ENCODE peak calls at places on chromosomes 3 and 15, in five cellular contexts. W, D, B, Y and C are unnamed samples.

GRCh38 chr3:73637042-73637441 is 12.3 kb upstream of the PDZRN3 start:
- DNase-seq in W (no peak), D (no peak), B (no peak), Y (peak), C (no peak)

GRCh38 chr3:59052803-59053411 is 3.1 kb upstream of the CFAP20DC start:
- DNase-seq in W (peak), D (no peak), B (no peak), Y (peak), C (no peak)

GRCh38 chr3:22714758-22715157 is 488.4 kb upstream of the UBE2E2 start:
- DNase-seq in W (no peak), D (no peak), B (no peak), Y (no peak), C (no peak)

GRCh38 chr3:24590344-24590880 is 95.8 kb upstream of the THRB start:
- DNase-seq in W (no peak), D (no peak), B (no peak), Y (peak), C (no peak)

GRCh38 chr3:154188846-154189245 is 67.7 kb downstream of the ARHGEF26 start:
- DNase-seq in W (no peak), D (no peak), B (no peak), Y (no peak), C (no peak)

GRCh38 chr15:84833447-84833846 is 16.3 kb downstream of the ALPK3 start:
- DNase-seq in W (peak), D (no peak), B (no peak), Y (peak), C (no peak)

GRCh38 chr15:94199725-94200124 is 31.6 kb upstream of the MCTP2 start:
- DNase-seq in W (no peak), D (no peak), B (no peak), Y (no peak), C (no peak)

GRCh38 chr15:40314723-40315276 is 7.1 kb upstream of the PLCB2 start:
- DNase-seq in W (peak), D (no peak), B (no peak), Y (peak), C (no peak)

GRCh38 chr15:69979269-69979668 is 118.4 kb downstream of the TLE3 start:
- DNase-seq in W (no peak), D (no peak), B (no peak), Y (peak), C (no peak)

GRCh38 chr3:149657796-149658443 is at the start of gene WWTR1:
- DNase-seq in W (peak), D (no peak), B (no peak), Y (peak), C (peak)

GRCh38 chr3:139617656-139618268 is 60.0 kb downstream of the NMNAT3 start:
- DNase-seq in W (no peak), D (no peak), B (no peak), Y (peak), C (no peak)

GRCh38 chr3:11136116-11136515 is 18.2 kb upstream of the HRH1 start:
- DNase-seq in W (peak), D (no peak), B (no peak), Y (peak), C (no peak)